ENCODE peak calls at places on chromosome 5, in nine cellular contexts. One of them, this sample, is unnamed.

GRCh38 chr5:19125956-19126713 is 861.9 kb downstream of the CDH18 start:
- DNase-seq in activated T-cell treated with anti-CD3 and anti-CD28 coated beads for 1 hour: no peak
- DNase-seq in germinal center: no peak
- DNase-seq in AML-193: no peak
- DNase-seq in left cardiac atrium: no peak
- DNase-seq in NCI-H1105 treated with DMSO at 0.1 percent for 48 hours: no peak
- DNase-seq in BJ: no peak
- DNase-seq in fibroblast of mammary gland: no peak
- DNase-seq in Peyer's patch: no peak
- DNase-seq in this sample: no peak

GRCh38 chr5:135973323-135974018 is 18.7 kb upstream of the LECT2 start:
- DNase-seq in fibroblast of mammary gland: peak; percentile 96
- DNase-seq in Peyer's patch: no peak
- DNase-seq in activated T-cell treated with anti-CD3 and anti-CD28 coated beads for 1 hour: no peak
- DNase-seq in left cardiac atrium: no peak
- DNase-seq in NCI-H1105 treated with DMSO at 0.1 percent for 48 hours: no peak
- DNase-seq in BJ: peak; percentile 66
- DNase-seq in AML-193: no peak
- DNase-seq in germinal center: no peak
- DNase-seq in this sample: no peak

GRCh38 chr5:108729306-108729645 is 18.4 kb upstream of the FER start:
- DNase-seq in NCI-H1105 treated with DMSO at 0.1 percent for 48 hours: no peak
- DNase-seq in germinal center: no peak
- DNase-seq in left cardiac atrium: no peak
- DNase-seq in Peyer's patch: no peak
- DNase-seq in AML-193: no peak
- DNase-seq in activated T-cell treated with anti-CD3 and anti-CD28 coated beads for 1 hour: no peak
- DNase-seq in BJ: no peak
- DNase-seq in fibroblast of mammary gland: no peak
- DNase-seq in this sample: no peak

GRCh38 chr5:33688041-33688980 is 203.5 kb downstream of the ADAMTS12 start:
- DNase-seq in BJ: no peak
- DNase-seq in germinal center: no peak
- DNase-seq in left cardiac atrium: no peak
- DNase-seq in activated T-cell treated with anti-CD3 and anti-CD28 coated beads for 1 hour: no peak
- DNase-seq in Peyer's patch: no peak
- DNase-seq in AML-193: no peak
- DNase-seq in fibroblast of mammary gland: peak; percentile 65
- DNase-seq in NCI-H1105 treated with DMSO at 0.1 percent for 48 hours: no peak
- DNase-seq in this sample: no peak

GRCh38 chr5:107455111-107455544 is 215.6 kb downstream of the EFNA5 start:
- DNase-seq in NCI-H1105 treated with DMSO at 0.1 percent for 48 hours: no peak
- DNase-seq in fibroblast of mammary gland: no peak
- DNase-seq in left cardiac atrium: no peak
- DNase-seq in Peyer's patch: no peak
- DNase-seq in AML-193: no peak
- DNase-seq in BJ: no peak
- DNase-seq in activated T-cell treated with anti-CD3 and anti-CD28 coated beads for 1 hour: no peak
- DNase-seq in germinal center: no peak
- DNase-seq in this sample: no peak

GRCh38 chr5:60223342-60223741 is 329.8 kb upstream of the PDE4D start:
- DNase-seq in fibroblast of mammary gland: peak; percentile 18
- DNase-seq in activated T-cell treated with anti-CD3 and anti-CD28 coated beads for 1 hour: no peak
- DNase-seq in germinal center: no peak
- DNase-seq in Peyer's patch: no peak
- DNase-seq in AML-193: no peak
- DNase-seq in NCI-H1105 treated with DMSO at 0.1 percent for 48 hours: no peak
- DNase-seq in BJ: no peak
- DNase-seq in left cardiac atrium: no peak
- DNase-seq in this sample: no peak

GRCh38 chr5:151222769-151223446 is 984 bp downstream of the CCDC69 start:
- DNase-seq in BJ: no peak
- DNase-seq in AML-193: no peak
- DNase-seq in Peyer's patch: peak; percentile 88
- DNase-seq in activated T-cell treated with anti-CD3 and anti-CD28 coated beads for 1 hour: peak; percentile 38
- DNase-seq in left cardiac atrium: peak; percentile 72
- DNase-seq in NCI-H1105 treated with DMSO at 0.1 percent for 48 hours: no peak
- DNase-seq in germinal center: peak; percentile 57
- DNase-seq in fibroblast of mammary gland: no peak
- DNase-seq in this sample: peak; percentile 56

GRCh38 chr5:36200513-36200912 is 41.2 kb downstream of the NADK2 start:
- DNase-seq in BJ: no peak
- DNase-seq in NCI-H1105 treated with DMSO at 0.1 percent for 48 hours: no peak
- DNase-seq in left cardiac atrium: no peak
- DNase-seq in Peyer's patch: no peak
- DNase-seq in activated T-cell treated with anti-CD3 and anti-CD28 coated beads for 1 hour: no peak
- DNase-seq in AML-193: no peak
- DNase-seq in fibroblast of mammary gland: peak; percentile 87
- DNase-seq in germinal center: no peak
- DNase-seq in this sample: no peak

GRCh38 chr5:137078171-137078665 is 420.9 kb downstream of the SPOCK1 start:
- DNase-seq in BJ: no peak
- DNase-seq in left cardiac atrium: no peak
- DNase-seq in germinal center: no peak
- DNase-seq in fibroblast of mammary gland: peak; percentile 17
- DNase-seq in activated T-cell treated with anti-CD3 and anti-CD28 coated beads for 1 hour: no peak
- DNase-seq in NCI-H1105 treated with DMSO at 0.1 percent for 48 hours: no peak
- DNase-seq in Peyer's patch: no peak
- DNase-seq in AML-193: no peak
- DNase-seq in this sample: no peak

GRCh38 chr5:8845316-8845715 is 700.6 kb downstream of the SEMA5A start:
- DNase-seq in AML-193: no peak
- DNase-seq in left cardiac atrium: no peak
- DNase-seq in Peyer's patch: no peak
- DNase-seq in activated T-cell treated with anti-CD3 and anti-CD28 coated beads for 1 hour: no peak
- DNase-seq in BJ: no peak
- DNase-seq in fibroblast of mammary gland: peak; percentile 86
- DNase-seq in NCI-H1105 treated with DMSO at 0.1 percent for 48 hours: no peak
- DNase-seq in germinal center: no peak
- DNase-seq in this sample: no peak

GRCh38 chr5:30401479-30402058 is 791.9 kb upstream of the CDH6 start:
- DNase-seq in BJ: no peak
- DNase-seq in NCI-H1105 treated with DMSO at 0.1 percent for 48 hours: peak; percentile 16
- DNase-seq in AML-193: peak; percentile 5
- DNase-seq in germinal center: no peak
- DNase-seq in Peyer's patch: peak; percentile 46
- DNase-seq in fibroblast of mammary gland: peak; percentile 0
- DNase-seq in left cardiac atrium: peak; percentile 26
- DNase-seq in activated T-cell treated with anti-CD3 and anti-CD28 coated beads for 1 hour: no peak
- DNase-seq in this sample: peak; percentile 72

GRCh38 chr5:10762178-10762775 is 1.2 kb upstream of the DAP start:
- DNase-seq in AML-193: peak; percentile 78
- DNase-seq in NCI-H1105 treated with DMSO at 0.1 percent for 48 hours: no peak
- DNase-seq in fibroblast of mammary gland: no peak
- DNase-seq in left cardiac atrium: peak; percentile 76
- DNase-seq in Peyer's patch: peak; percentile 63
- DNase-seq in BJ: no peak
- DNase-seq in activated T-cell treated with anti-CD3 and anti-CD28 coated beads for 1 hour: no peak
- DNase-seq in germinal center: no peak
- DNase-seq in this sample: peak; percentile 43

GRCh38 chr5:378301-378891 is 56.9 kb downstream of the AHRR start:
- DNase-seq in germinal center: no peak
- DNase-seq in fibroblast of mammary gland: peak; percentile 45
- DNase-seq in AML-193: no peak
- DNase-seq in BJ: no peak
- DNase-seq in left cardiac atrium: no peak
- DNase-seq in NCI-H1105 treated with DMSO at 0.1 percent for 48 hours: no peak
- DNase-seq in Peyer's patch: peak; percentile 39
- DNase-seq in activated T-cell treated with anti-CD3 and anti-CD28 coated beads for 1 hour: no peak
- DNase-seq in this sample: peak; percentile 1